ENCODE peak calls at places on chromosome 17, in seven cellular contexts. Z, L, I, G, H, P and T are unnamed samples.

GRCh38 chr17:69870751-69871199 is 204.2 kb upstream of the KCNJ16 start:
- DNase-seq in G (peak), Z (peak), H (no peak), L (peak), I (no peak), P (no peak), T (no peak)

GRCh38 chr17:71764507-71764906 is 356.3 kb upstream of the SOX9 start:
- DNase-seq in G (no peak), I (no peak), P (no peak), Z (no peak), L (peak), H (no peak), T (no peak)

GRCh38 chr17:48012151-48012520 is 25.5 kb downstream of the COPZ2 start:
- DNase-seq in I (no peak), Z (no peak), L (no peak), G (no peak), H (no peak), P (peak), T (no peak)

GRCh38 chr17:7852919-7853692 is 1.8 kb upstream of the TMEM88 start:
- DNase-seq in Z (no peak), P (peak), H (peak), L (no peak), I (no peak), G (no peak), T (peak)

GRCh38 chr17:42153919-42154491 is 784 bp downstream of the RAB5C start:
- DNase-seq in H (no peak), Z (peak), G (no peak), L (peak), I (no peak), P (no peak), T (no peak)

GRCh38 chr17:8868529-8868951 is 1.1 kb upstream of the PIK3R6 start:
- DNase-seq in P (no peak), Z (no peak), H (no peak), L (no peak), G (no peak), I (no peak), T (no peak)

GRCh38 chr17:69093279-69093789 is 32.6 kb upstream of the ABCA9 start:
- DNase-seq in I (no peak), H (no peak), L (no peak), P (no peak), Z (peak), G (no peak), T (no peak)

GRCh38 chr17:32222621-32223020 is 43.0 kb upstream of the RHBDL3 start:
- DNase-seq in G (no peak), I (no peak), H (no peak), Z (peak), L (peak), P (no peak), T (no peak)

GRCh38 chr17:4195306-4195705 is 52.3 kb downstream of the CYB5D2 start:
- DNase-seq in I (no peak), Z (peak), G (peak), P (no peak), H (no peak), L (peak), T (no peak)

GRCh38 chr17:5019475-5019956 is 15.7 kb downstream of the SLC52A1 start:
- DNase-seq in G (no peak), Z (peak), L (no peak), P (peak), I (no peak), H (no peak), T (no peak)

GRCh38 chr17:4161179-4161559 is 18.2 kb downstream of the CYB5D2 start:
- DNase-seq in Z (peak), L (peak), G (peak), H (no peak), I (peak), P (no peak), T (no peak)

GRCh38 chr17:77402159-77402731 is 261.5 kb downstream of the SEC14L1 start:
- DNase-seq in P (no peak), I (no peak), L (no peak), Z (no peak), H (no peak), G (no peak), T (no peak)

GRCh38 chr17:70119961-70120360 is 44.9 kb downstream of the KCNJ16 start:
- DNase-seq in H (no peak), L (no peak), P (no peak), G (no peak), I (no peak), Z (peak), T (no peak)

GRCh38 chr17:38328620-38329019 is 15.1 kb downstream of the GPR179 start:
- DNase-seq in Z (no peak), H (no peak), G (no peak), L (no peak), I (no peak), P (no peak), T (no peak)

GRCh38 chr17:17661834-17662233 is 19.4 kb upstream of the RAI1 start:
- DNase-seq in H (no peak), G (no peak), I (no peak), Z (no peak), L (no peak), P (no peak), T (no peak)

GRCh38 chr17:82489117-82489516 is 30.4 kb upstream of the FOXK2 start:
- DNase-seq in G (no peak), P (no peak), L (peak), H (no peak), I (peak), Z (peak), T (no peak)

GRCh38 chr17:57990037-57990436 is 2.0 kb upstream of the VEZF1 start:
- DNase-seq in Z (no peak), P (no peak), L (no peak), H (no peak), G (no peak), I (no peak), T (no peak)

GRCh38 chr17:57988301-57989010 is 402 bp upstream of the VEZF1 start:
- DNase-seq in Z (peak), L (peak), G (no peak), H (peak), P (peak), I (no peak), T (no peak)

GRCh38 chr17:57987582-57988300 is at the start of gene VEZF1:
- DNase-seq in G (no peak), P (peak), Z (peak), H (peak), I (no peak), L (peak), T (no peak)

GRCh38 chr17:57986841-57987581 is 1.0 kb downstream of the VEZF1 start:
- DNase-seq in Z (peak), G (no peak), H (peak), P (peak), I (no peak), L (peak), T (no peak)

DNA sequence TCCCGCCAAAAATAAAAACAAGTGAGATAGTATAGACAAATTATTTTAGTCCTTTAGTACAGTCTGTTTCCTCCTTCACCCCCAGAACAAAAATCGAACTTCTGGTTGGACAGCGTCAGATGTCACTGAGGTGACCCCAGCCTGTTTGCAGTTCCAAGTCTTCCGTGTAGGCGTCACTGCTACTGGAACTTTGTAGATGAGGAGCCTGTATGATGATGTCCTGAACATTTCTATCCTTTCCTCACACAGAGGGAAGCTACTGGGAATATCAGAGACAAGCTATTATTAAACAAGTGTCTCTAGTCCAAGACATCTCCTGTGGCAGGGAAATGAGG is 924 bp upstream of the VEZF1 start:
- DNase-seq in H (no peak), P (no peak), Z (peak), I (no peak), G (no peak), L (peak), T (no peak)
- TF ChIP-seq CTCF in H (no peak), P (no peak), Z (no peak), I (no peak), G (no peak), L (no peak), T (no peak)

GRCh38 chr17:80845121-80845862 is 146.3 kb upstream of the CHMP6 start:
- DNase-seq in L (no peak), H (no peak), G (no peak), P (no peak), I (no peak), Z (no peak), T (no peak)

GRCh38 chr17:80846932-80847331 is 144.7 kb upstream of the CHMP6 start:
- DNase-seq in H (no peak), G (no peak), P (no peak), I (no peak), Z (no peak), L (no peak), T (no peak)

GRCh38 chr17:80844418-80844990 is 147.1 kb upstream of the CHMP6 start:
- DNase-seq in I (no peak), L (no peak), G (no peak), H (no peak), P (no peak), Z (no peak), T (no peak)

GRCh38 chr17:80847506-80848230 is 144.0 kb upstream of the CHMP6 start:
- DNase-seq in Z (no peak), H (no peak), P (peak), G (no peak), I (no peak), L (no peak), T (no peak)

GRCh38 chr17:80845863-80846671 is 145.6 kb upstream of the CHMP6 start:
- DNase-seq in L (no peak), P (no peak), I (no peak), G (no peak), Z (no peak), H (no peak), T (no peak)
- TF ChIP-seq CTCF in L (no peak), P (no peak), I (no peak), G (no peak), Z (no peak), H (no peak), T (no peak)

GRCh38 chr17:81295031-81295677 is at the start of gene SLC38A10:
- DNase-seq in P (peak), H (peak), Z (peak), G (peak), I (peak), L (peak), T (no peak)
- TF ChIP-seq CTCF in P (no peak), H (peak), Z (no peak), G (no peak), I (no peak), L (peak), T (no peak)

GRCh38 chr17:65219124-65219523 is 82.0 kb downstream of the RGS9 start:
- DNase-seq in H (no peak), G (no peak), P (no peak), L (no peak), Z (no peak), I (no peak), T (no peak)
- TF ChIP-seq CTCF in H (no peak), G (peak), P (no peak), L (peak), Z (no peak), I (no peak), T (no peak)

GRCh38 chr17:39754161-39754957 is 16.6 kb downstream of the GRB7 start:
- DNase-seq in G (peak), Z (peak), L (peak), H (peak), I (peak), P (peak), T (no peak)
- TF ChIP-seq CTCF in G (peak), Z (peak), L (peak), H (peak), I (peak), P (peak), T (peak)

GRCh38 chr17:35554668-35555067 is 6.0 kb downstream of the SLFN14 start:
- DNase-seq in Z (no peak), P (no peak), G (no peak), L (no peak), I (no peak), H (no peak), T (peak)

GRCh38 chr17:35553310-35553709 is 7.3 kb downstream of the SLFN14 start:
- DNase-seq in L (no peak), H (no peak), P (no peak), I (no peak), G (no peak), Z (no peak), T (peak)

GRCh38 chr17:35557353-35557752 is 3.3 kb downstream of the SLFN14 start:
- DNase-seq in G (no peak), P (no peak), H (no peak), L (no peak), I (no peak), Z (no peak), T (peak)

GRCh38 chr17:35559495-35559894 is 1.1 kb downstream of the SLFN14 start:
- DNase-seq in P (no peak), Z (no peak), H (no peak), I (no peak), G (no peak), L (no peak), T (no peak)

DNA sequence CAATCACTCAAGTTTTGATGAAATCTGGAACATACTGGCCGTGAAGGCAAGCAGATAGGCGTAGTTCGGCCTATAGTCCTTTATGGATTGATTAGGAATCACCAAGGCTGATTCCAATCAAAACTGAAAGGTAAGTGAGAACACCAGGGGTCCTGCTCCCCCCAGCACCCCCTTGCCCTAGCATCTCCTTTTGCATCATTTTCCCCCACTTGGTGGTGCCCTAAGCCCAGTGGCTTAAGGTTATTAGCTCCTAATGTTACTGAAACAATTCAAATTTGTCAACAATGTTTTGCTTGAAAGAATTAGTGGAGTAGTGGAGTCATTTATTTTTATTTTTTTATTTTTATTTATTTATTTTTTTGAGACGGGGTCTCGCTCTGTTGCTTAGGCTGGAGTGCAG is 4.9 kb downstream of the SLFN14 start:
- DNase-seq in P (no peak), L (no peak), G (no peak), I (no peak), H (no peak), Z (no peak), T (peak)
- TF ChIP-seq CTCF in P (no peak), L (peak), G (peak), I (no peak), H (no peak), Z (peak), T (no peak)

GRCh38 chr17:36855459-36855858 is 81.8 kb upstream of the LHX1 start:
- DNase-seq in L (no peak), H (no peak), Z (no peak), P (no peak), G (no peak), I (no peak), T (no peak)
- TF ChIP-seq CTCF in L (no peak), H (no peak), Z (no peak), P (no peak), G (no peak), I (no peak), T (no peak)

GRCh38 chr17:61309362-61309761 is 90.3 kb upstream of the TBX2 start:
- DNase-seq in H (no peak), Z (no peak), L (no peak), I (no peak), G (no peak), P (no peak), T (no peak)

GRCh38 chr17:61307905-61308886 is 91.4 kb upstream of the TBX2 start:
- DNase-seq in G (peak), I (no peak), L (peak), Z (peak), H (peak), P (no peak), T (no peak)

GRCh38 chr17:61312406-61313295 is 87.0 kb upstream of the TBX2 start:
- DNase-seq in Z (peak), G (no peak), P (no peak), L (no peak), I (no peak), H (no peak), T (no peak)

GRCh38 chr17:61310611-61311010 is 89.0 kb upstream of the TBX2 start:
- DNase-seq in H (no peak), G (no peak), Z (no peak), P (no peak), L (no peak), I (no peak), T (no peak)

GRCh38 chr17:61309857-61310256 is 89.8 kb upstream of the TBX2 start:
- DNase-seq in P (no peak), I (no peak), G (peak), H (no peak), L (peak), Z (peak), T (no peak)
- TF ChIP-seq CTCF in P (no peak), I (no peak), G (no peak), H (no peak), L (no peak), Z (no peak), T (no peak)

GRCh38 chr17:46195217-46195855 is 2.1 kb upstream of the KANSL1 start:
- DNase-seq in I (no peak), H (no peak), L (no peak), Z (no peak), G (no peak), P (no peak), T (no peak)
- TF ChIP-seq CTCF in I (peak), H (no peak), L (no peak), Z (no peak), G (no peak), P (no peak), T (no peak)

GRCh38 chr17:73950515-73950914 is 253.0 kb upstream of the RPL38 start:
- DNase-seq in H (no peak), Z (no peak), G (no peak), I (no peak), L (no peak), P (no peak), T (no peak)

GRCh38 chr17:73954981-73955380 is 248.5 kb upstream of the RPL38 start:
- DNase-seq in H (no peak), P (no peak), Z (no peak), G (no peak), I (no peak), L (no peak), T (no peak)

GRCh38 chr17:73952136-73952497 is 251.4 kb upstream of the RPL38 start:
- DNase-seq in G (no peak), Z (no peak), L (no peak), P (no peak), H (no peak), I (no peak), T (no peak)

GRCh38 chr17:73953206-73954033 is 250.1 kb upstream of the RPL38 start:
- DNase-seq in G (no peak), Z (no peak), I (no peak), L (no peak), H (no peak), P (no peak), T (no peak)

DNA sequence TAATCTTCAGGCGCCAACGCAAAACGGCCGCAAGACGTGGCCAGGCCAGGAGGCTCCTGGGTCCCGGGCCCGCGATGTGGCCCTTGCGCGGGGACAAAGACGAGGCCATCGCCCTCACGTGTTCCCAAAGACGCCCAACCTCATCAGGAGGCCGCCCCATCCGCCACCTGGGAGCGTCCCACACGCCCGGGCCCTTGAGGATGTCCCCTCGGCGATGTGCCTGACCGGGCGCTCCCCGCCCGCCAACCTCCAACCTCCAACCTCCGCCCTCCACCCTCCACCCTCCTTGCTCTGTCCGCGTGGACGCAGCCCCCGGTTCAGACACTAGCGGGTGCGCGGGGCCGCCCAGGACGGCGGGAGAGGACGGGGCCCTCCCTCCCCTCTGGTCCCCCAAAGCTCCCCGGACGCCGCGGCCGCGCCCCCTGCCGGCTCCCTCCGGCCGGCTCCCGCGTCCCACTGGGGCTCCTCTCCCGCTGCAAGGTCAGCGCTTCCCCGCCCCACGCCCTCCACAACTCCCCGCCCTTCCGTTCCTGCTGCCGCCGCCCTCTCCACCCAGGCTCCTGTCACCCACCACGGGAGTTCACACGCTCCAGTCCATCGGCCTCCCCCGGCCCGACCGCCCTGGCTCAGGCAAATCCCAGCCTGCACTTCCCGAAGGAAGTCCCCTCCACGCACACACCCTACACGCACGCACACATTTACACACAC is 250.8 kb upstream of the RPL38 start:
- DNase-seq in P (no peak), L (no peak), Z (peak), I (no peak), H (no peak), G (no peak), T (no peak)
- TF ChIP-seq CTCF in P (peak), L (no peak), Z (no peak), I (peak), H (no peak), G (no peak), T (no peak)